ENCODE peak calls at places on chromosomes 1 and 21, in four cellular contexts. One of them, this sample, is unnamed.

GRCh38 chr1:15700510-15700909 is 16.4 kb downstream of the PLEKHM2 start:
- DNase-seq in CD8-positive, alpha-beta T cell: no peak
- DNase-seq in Right ventricle myocardium superior: no peak
- DNase-seq in NCI-H2081: no peak
- DNase-seq in this sample: no peak

GRCh38 chr1:224080082-224080774 is 33.7 kb upstream of the FBXO28 start:
- DNase-seq in Right ventricle myocardium superior: no peak
- DNase-seq in CD8-positive, alpha-beta T cell: no peak
- DNase-seq in NCI-H2081: no peak
- DNase-seq in this sample: no peak

GRCh38 chr1:210070531-210070930 is 132.5 kb downstream of the SYT14 start:
- DNase-seq in Right ventricle myocardium superior: no peak
- DNase-seq in CD8-positive, alpha-beta T cell: no peak
- DNase-seq in NCI-H2081: no peak
- DNase-seq in this sample: no peak

GRCh38 chr1:116128669-116129068 is 17.5 kb downstream of the MAB21L3 start:
- DNase-seq in NCI-H2081: no peak
- DNase-seq in CD8-positive, alpha-beta T cell: peak; percentile 50
- DNase-seq in Right ventricle myocardium superior: no peak
- DNase-seq in this sample: peak; percentile 12

GRCh38 chr21:42847051-42847707 is 32.2 kb downstream of the WDR4 start:
- DNase-seq in Right ventricle myocardium superior: no peak
- DNase-seq in CD8-positive, alpha-beta T cell: no peak
- DNase-seq in NCI-H2081: no peak
- DNase-seq in this sample: no peak

GRCh38 chr21:41823166-41823565 is 56.0 kb downstream of the PRDM15 start:
- DNase-seq in CD8-positive, alpha-beta T cell: no peak
- DNase-seq in NCI-H2081: no peak
- DNase-seq in Right ventricle myocardium superior: no peak
- DNase-seq in this sample: no peak

GRCh38 chr1:169414927-169415326 is 12.3 kb downstream of the CCDC181 start:
- DNase-seq in NCI-H2081: no peak
- DNase-seq in CD8-positive, alpha-beta T cell: no peak
- DNase-seq in Right ventricle myocardium superior: no peak
- DNase-seq in this sample: no peak

GRCh38 chr1:15146142-15146541 is 7.4 kb upstream of the TMEM51 start:
- DNase-seq in Right ventricle myocardium superior: no peak
- DNase-seq in NCI-H2081: no peak
- DNase-seq in CD8-positive, alpha-beta T cell: no peak
- DNase-seq in this sample: no peak

GRCh38 chr1:3312894-3313578 is 141.4 kb upstream of the ARHGEF16 start:
- DNase-seq in NCI-H2081: no peak
- DNase-seq in Right ventricle myocardium superior: peak; percentile 94
- DNase-seq in CD8-positive, alpha-beta T cell: peak; percentile 20
- DNase-seq in this sample: no peak

GRCh38 chr21:45846373-45847160 is 135.0 kb upstream of the COL6A1 start:
- DNase-seq in Right ventricle myocardium superior: peak; percentile 66
- DNase-seq in CD8-positive, alpha-beta T cell: no peak
- DNase-seq in NCI-H2081: no peak
- DNase-seq in this sample: no peak

GRCh38 chr1:231553320-231553719 is 24.9 kb downstream of the TSNAX start:
- DNase-seq in CD8-positive, alpha-beta T cell: no peak
- DNase-seq in Right ventricle myocardium superior: no peak
- DNase-seq in NCI-H2081: peak; percentile 12
- DNase-seq in this sample: no peak

GRCh38 chr1:39407889-39408640 is 83.4 kb upstream of the BMP8A start:
- DNase-seq in Right ventricle myocardium superior: no peak
- DNase-seq in CD8-positive, alpha-beta T cell: no peak
- DNase-seq in NCI-H2081: no peak
- DNase-seq in this sample: no peak

GRCh38 chr1:61953076-61953789 is 211.0 kb downstream of the PATJ start:
- DNase-seq in NCI-H2081: no peak
- DNase-seq in Right ventricle myocardium superior: no peak
- DNase-seq in CD8-positive, alpha-beta T cell: no peak
- DNase-seq in this sample: no peak

GRCh38 chr1:6979003-6979577 is 193.8 kb downstream of the CAMTA1 start:
- DNase-seq in Right ventricle myocardium superior: no peak
- DNase-seq in CD8-positive, alpha-beta T cell: no peak
- DNase-seq in NCI-H2081: no peak
- DNase-seq in this sample: no peak

GRCh38 chr1:23600283-23600682 is 41.0 kb upstream of the ID3 start:
- DNase-seq in CD8-positive, alpha-beta T cell: no peak
- DNase-seq in NCI-H2081: no peak
- DNase-seq in Right ventricle myocardium superior: no peak
- DNase-seq in this sample: no peak

GRCh38 chr1:31183927-31184554 is 55.6 kb downstream of the NKAIN1 start:
- DNase-seq in Right ventricle myocardium superior: no peak
- DNase-seq in CD8-positive, alpha-beta T cell: peak; percentile 15
- DNase-seq in NCI-H2081: peak; percentile 38
- DNase-seq in this sample: no peak

GRCh38 chr1:230284891-230285290 is 141.2 kb downstream of the PGBD5 start:
- DNase-seq in CD8-positive, alpha-beta T cell: no peak
- DNase-seq in NCI-H2081: no peak
- DNase-seq in Right ventricle myocardium superior: no peak
- DNase-seq in this sample: no peak

GRCh38 chr1:114318951-114319350 is 165.3 kb upstream of the SYT6 start:
- DNase-seq in NCI-H2081: no peak
- DNase-seq in CD8-positive, alpha-beta T cell: no peak
- DNase-seq in Right ventricle myocardium superior: no peak
- DNase-seq in this sample: no peak

GRCh38 chr1:244049142-244049968 is 1.7 kb upstream of the ZBTB18 start:
- DNase-seq in CD8-positive, alpha-beta T cell: peak; percentile 51
- DNase-seq in Right ventricle myocardium superior: peak; percentile 55
- DNase-seq in NCI-H2081: peak; percentile 44
- DNase-seq in this sample: peak; percentile 72

GRCh38 chr1:2060082-2060481 is 9.9 kb downstream of the PRKCZ start:
- DNase-seq in CD8-positive, alpha-beta T cell: no peak
- DNase-seq in Right ventricle myocardium superior: no peak
- DNase-seq in NCI-H2081: no peak
- DNase-seq in this sample: no peak

GRCh38 chr1:66337249-66337648 is 196.7 kb upstream of the SGIP1 start:
- DNase-seq in Right ventricle myocardium superior: no peak
- DNase-seq in NCI-H2081: no peak
- DNase-seq in CD8-positive, alpha-beta T cell: no peak
- DNase-seq in this sample: no peak

GRCh38 chr21:40204956-40205355 is 337.7 kb downstream of the PCP4 start:
- DNase-seq in Right ventricle myocardium superior: no peak
- DNase-seq in CD8-positive, alpha-beta T cell: no peak
- DNase-seq in NCI-H2081: no peak
- DNase-seq in this sample: no peak

GRCh38 chr1:27473755-27474154 is 16.2 kb downstream of the WASF2 start:
- DNase-seq in CD8-positive, alpha-beta T cell: no peak
- DNase-seq in NCI-H2081: no peak
- DNase-seq in Right ventricle myocardium superior: no peak
- DNase-seq in this sample: no peak